ENCODE peak calls at places on chromosome 5, in four cellular contexts. One of them, this sample, is unnamed.

GRCh38 chr5:66222455-66222854 is 78.4 kb downstream of the SREK1 start:
- DNase-seq in stimulated activated CD4-positive, alpha-beta T cell treated with anti-CD3 and anti-CD28 coated beads, Interleukin-12 subunit alpha, Interleukin-12 subunit beta, amount 100 ng/mL, for 24 hours: no peak
- DNase-seq in pulmonary artery endothelial cell: no peak
- DNase-seq in NCI-H2029: no peak
- DNase-seq in this sample: no peak

GRCh38 chr5:156920042-156920860 is 42.8 kb downstream of the TIMD4 start:
- DNase-seq in stimulated activated CD4-positive, alpha-beta T cell treated with anti-CD3 and anti-CD28 coated beads, Interleukin-12 subunit alpha, Interleukin-12 subunit beta, amount 100 ng/mL, for 24 hours: peak
- DNase-seq in NCI-H2029: no peak
- DNase-seq in pulmonary artery endothelial cell: no peak
- DNase-seq in this sample: peak

GRCh38 chr5:90334746-90335145 is 74.8 kb downstream of the CETN3 start:
- DNase-seq in stimulated activated CD4-positive, alpha-beta T cell treated with anti-CD3 and anti-CD28 coated beads, Interleukin-12 subunit alpha, Interleukin-12 subunit beta, amount 100 ng/mL, for 24 hours: no peak
- DNase-seq in pulmonary artery endothelial cell: no peak
- DNase-seq in NCI-H2029: no peak
- DNase-seq in this sample: no peak

GRCh38 chr5:10801931-10802674 is 41.1 kb upstream of the DAP start:
- DNase-seq in pulmonary artery endothelial cell: no peak
- DNase-seq in NCI-H2029: no peak
- DNase-seq in stimulated activated CD4-positive, alpha-beta T cell treated with anti-CD3 and anti-CD28 coated beads, Interleukin-12 subunit alpha, Interleukin-12 subunit beta, amount 100 ng/mL, for 24 hours: no peak
- DNase-seq in this sample: no peak

GRCh38 chr5:173638126-173638525 is 21.7 kb upstream of the BOD1 start:
- DNase-seq in pulmonary artery endothelial cell: no peak
- DNase-seq in NCI-H2029: no peak
- DNase-seq in stimulated activated CD4-positive, alpha-beta T cell treated with anti-CD3 and anti-CD28 coated beads, Interleukin-12 subunit alpha, Interleukin-12 subunit beta, amount 100 ng/mL, for 24 hours: no peak
- DNase-seq in this sample: no peak

GRCh38 chr5:151772868-151773561 is 1.3 kb downstream of the G3BP1 start:
- DNase-seq in stimulated activated CD4-positive, alpha-beta T cell treated with anti-CD3 and anti-CD28 coated beads, Interleukin-12 subunit alpha, Interleukin-12 subunit beta, amount 100 ng/mL, for 24 hours: no peak
- DNase-seq in NCI-H2029: no peak
- DNase-seq in pulmonary artery endothelial cell: no peak
- DNase-seq in this sample: no peak

GRCh38 chr5:51376504-51376903 is 6.7 kb upstream of the ISL1 start:
- DNase-seq in pulmonary artery endothelial cell: no peak
- DNase-seq in stimulated activated CD4-positive, alpha-beta T cell treated with anti-CD3 and anti-CD28 coated beads, Interleukin-12 subunit alpha, Interleukin-12 subunit beta, amount 100 ng/mL, for 24 hours: no peak
- DNase-seq in NCI-H2029: no peak
- DNase-seq in this sample: no peak

GRCh38 chr5:23257656-23258055 is 249.8 kb upstream of the PRDM9 start:
- DNase-seq in stimulated activated CD4-positive, alpha-beta T cell treated with anti-CD3 and anti-CD28 coated beads, Interleukin-12 subunit alpha, Interleukin-12 subunit beta, amount 100 ng/mL, for 24 hours: no peak
- DNase-seq in NCI-H2029: no peak
- DNase-seq in pulmonary artery endothelial cell: no peak
- DNase-seq in this sample: no peak

GRCh38 chr5:53263151-53263550 is 153.6 kb upstream of the MOCS2 start:
- DNase-seq in pulmonary artery endothelial cell: no peak
- DNase-seq in NCI-H2029: no peak
- DNase-seq in stimulated activated CD4-positive, alpha-beta T cell treated with anti-CD3 and anti-CD28 coated beads, Interleukin-12 subunit alpha, Interleukin-12 subunit beta, amount 100 ng/mL, for 24 hours: no peak
- DNase-seq in this sample: peak

GRCh38 chr5:161547573-161548471 is 1.3 kb upstream of the GABRB2 start:
- DNase-seq in pulmonary artery endothelial cell: no peak
- DNase-seq in stimulated activated CD4-positive, alpha-beta T cell treated with anti-CD3 and anti-CD28 coated beads, Interleukin-12 subunit alpha, Interleukin-12 subunit beta, amount 100 ng/mL, for 24 hours: no peak
- DNase-seq in NCI-H2029: no peak
- DNase-seq in this sample: no peak

GRCh38 chr5:149289307-149289706 is 17.6 kb downstream of the AFAP1L1 start:
- DNase-seq in pulmonary artery endothelial cell: peak
- DNase-seq in NCI-H2029: no peak
- DNase-seq in stimulated activated CD4-positive, alpha-beta T cell treated with anti-CD3 and anti-CD28 coated beads, Interleukin-12 subunit alpha, Interleukin-12 subunit beta, amount 100 ng/mL, for 24 hours: no peak
- DNase-seq in this sample: no peak

GRCh38 chr5:177169271-177169670 is 35.7 kb downstream of the NSD1 start:
- DNase-seq in NCI-H2029: no peak
- DNase-seq in pulmonary artery endothelial cell: no peak
- DNase-seq in stimulated activated CD4-positive, alpha-beta T cell treated with anti-CD3 and anti-CD28 coated beads, Interleukin-12 subunit alpha, Interleukin-12 subunit beta, amount 100 ng/mL, for 24 hours: no peak
- DNase-seq in this sample: no peak

GRCh38 chr5:141848771-141849370 is 29.3 kb downstream of the PCDH1 start:
- DNase-seq in NCI-H2029: peak
- DNase-seq in pulmonary artery endothelial cell: peak
- DNase-seq in stimulated activated CD4-positive, alpha-beta T cell treated with anti-CD3 and anti-CD28 coated beads, Interleukin-12 subunit alpha, Interleukin-12 subunit beta, amount 100 ng/mL, for 24 hours: no peak
- DNase-seq in this sample: peak

GRCh38 chr5:62460578-62460983 is 48.0 kb downstream of the IPO11 start:
- DNase-seq in pulmonary artery endothelial cell: peak
- DNase-seq in stimulated activated CD4-positive, alpha-beta T cell treated with anti-CD3 and anti-CD28 coated beads, Interleukin-12 subunit alpha, Interleukin-12 subunit beta, amount 100 ng/mL, for 24 hours: no peak
- DNase-seq in NCI-H2029: peak
- DNase-seq in this sample: peak

GRCh38 chr5:158701406-158702177 is 398.1 kb downstream of the EBF1 start:
- DNase-seq in pulmonary artery endothelial cell: no peak
- DNase-seq in stimulated activated CD4-positive, alpha-beta T cell treated with anti-CD3 and anti-CD28 coated beads, Interleukin-12 subunit alpha, Interleukin-12 subunit beta, amount 100 ng/mL, for 24 hours: no peak
- DNase-seq in NCI-H2029: no peak
- DNase-seq in this sample: peak

GRCh38 chr5:28542968-28543367 is 1504.6 kb upstream of the CDH9 start:
- DNase-seq in pulmonary artery endothelial cell: no peak
- DNase-seq in stimulated activated CD4-positive, alpha-beta T cell treated with anti-CD3 and anti-CD28 coated beads, Interleukin-12 subunit alpha, Interleukin-12 subunit beta, amount 100 ng/mL, for 24 hours: no peak
- DNase-seq in NCI-H2029: no peak
- DNase-seq in this sample: no peak

GRCh38 chr5:61575103-61575502 is 243.0 kb downstream of the ZSWIM6 start:
- DNase-seq in stimulated activated CD4-positive, alpha-beta T cell treated with anti-CD3 and anti-CD28 coated beads, Interleukin-12 subunit alpha, Interleukin-12 subunit beta, amount 100 ng/mL, for 24 hours: no peak
- DNase-seq in pulmonary artery endothelial cell: no peak
- DNase-seq in NCI-H2029: peak
- DNase-seq in this sample: peak

GRCh38 chr5:96968614-96969013 is 32.7 kb downstream of the LNPEP start:
- DNase-seq in stimulated activated CD4-positive, alpha-beta T cell treated with anti-CD3 and anti-CD28 coated beads, Interleukin-12 subunit alpha, Interleukin-12 subunit beta, amount 100 ng/mL, for 24 hours: no peak
- DNase-seq in NCI-H2029: no peak
- DNase-seq in pulmonary artery endothelial cell: no peak
- DNase-seq in this sample: no peak

GRCh38 chr5:3364941-3365340 is 230.7 kb upstream of the IRX1 start:
- DNase-seq in pulmonary artery endothelial cell: no peak
- DNase-seq in NCI-H2029: no peak
- DNase-seq in stimulated activated CD4-positive, alpha-beta T cell treated with anti-CD3 and anti-CD28 coated beads, Interleukin-12 subunit alpha, Interleukin-12 subunit beta, amount 100 ng/mL, for 24 hours: no peak
- DNase-seq in this sample: no peak

GRCh38 chr5:123976393-123977029 is 464.5 kb downstream of the CSNK1G3 start:
- DNase-seq in NCI-H2029: no peak
- DNase-seq in pulmonary artery endothelial cell: no peak
- DNase-seq in stimulated activated CD4-positive, alpha-beta T cell treated with anti-CD3 and anti-CD28 coated beads, Interleukin-12 subunit alpha, Interleukin-12 subunit beta, amount 100 ng/mL, for 24 hours: no peak
- DNase-seq in this sample: no peak

GRCh38 chr5:178535299-178536175 is 54.7 kb downstream of the COL23A1 start:
- DNase-seq in NCI-H2029: no peak
- DNase-seq in pulmonary artery endothelial cell: no peak
- DNase-seq in stimulated activated CD4-positive, alpha-beta T cell treated with anti-CD3 and anti-CD28 coated beads, Interleukin-12 subunit alpha, Interleukin-12 subunit beta, amount 100 ng/mL, for 24 hours: no peak
- DNase-seq in this sample: peak

GRCh38 chr5:144313147-144313726 is 142.6 kb downstream of the KCTD16 start:
- DNase-seq in pulmonary artery endothelial cell: no peak
- DNase-seq in NCI-H2029: peak
- DNase-seq in stimulated activated CD4-positive, alpha-beta T cell treated with anti-CD3 and anti-CD28 coated beads, Interleukin-12 subunit alpha, Interleukin-12 subunit beta, amount 100 ng/mL, for 24 hours: no peak
- DNase-seq in this sample: no peak

GRCh38 chr5:61409568-61409967 is 77.5 kb downstream of the ZSWIM6 start:
- DNase-seq in pulmonary artery endothelial cell: peak
- DNase-seq in stimulated activated CD4-positive, alpha-beta T cell treated with anti-CD3 and anti-CD28 coated beads, Interleukin-12 subunit alpha, Interleukin-12 subunit beta, amount 100 ng/mL, for 24 hours: no peak
- DNase-seq in NCI-H2029: no peak
- DNase-seq in this sample: peak

GRCh38 chr5:145473032-145473642 is 362.0 kb downstream of the PRELID2 start:
- DNase-seq in stimulated activated CD4-positive, alpha-beta T cell treated with anti-CD3 and anti-CD28 coated beads, Interleukin-12 subunit alpha, Interleukin-12 subunit beta, amount 100 ng/mL, for 24 hours: no peak
- DNase-seq in NCI-H2029: no peak
- DNase-seq in pulmonary artery endothelial cell: no peak
- DNase-seq in this sample: no peak

GRCh38 chr5:173010021-173010420 is 26.4 kb downstream of the ATP6V0E1 start:
- DNase-seq in NCI-H2029: no peak
- DNase-seq in pulmonary artery endothelial cell: no peak
- DNase-seq in stimulated activated CD4-positive, alpha-beta T cell treated with anti-CD3 and anti-CD28 coated beads, Interleukin-12 subunit alpha, Interleukin-12 subunit beta, amount 100 ng/mL, for 24 hours: no peak
- DNase-seq in this sample: peak

GRCh38 chr5:147509710-147510651 is at the start of gene DPYSL3:
- DNase-seq in NCI-H2029: peak
- DNase-seq in pulmonary artery endothelial cell: peak
- DNase-seq in stimulated activated CD4-positive, alpha-beta T cell treated with anti-CD3 and anti-CD28 coated beads, Interleukin-12 subunit alpha, Interleukin-12 subunit beta, amount 100 ng/mL, for 24 hours: no peak
- DNase-seq in this sample: peak

GRCh38 chr5:50302815-50303490 is 138.1 kb downstream of the EMB start:
- DNase-seq in NCI-H2029: no peak
- DNase-seq in pulmonary artery endothelial cell: no peak
- DNase-seq in stimulated activated CD4-positive, alpha-beta T cell treated with anti-CD3 and anti-CD28 coated beads, Interleukin-12 subunit alpha, Interleukin-12 subunit beta, amount 100 ng/mL, for 24 hours: no peak
- DNase-seq in this sample: no peak

GRCh38 chr5:88660326-88660946 is 222.5 kb downstream of the MEF2C start:
- DNase-seq in stimulated activated CD4-positive, alpha-beta T cell treated with anti-CD3 and anti-CD28 coated beads, Interleukin-12 subunit alpha, Interleukin-12 subunit beta, amount 100 ng/mL, for 24 hours: no peak
- DNase-seq in NCI-H2029: no peak
- DNase-seq in pulmonary artery endothelial cell: no peak
- DNase-seq in this sample: no peak

GRCh38 chr5:34499001-34499734 is 157.0 kb upstream of the RAI14 start:
- DNase-seq in stimulated activated CD4-positive, alpha-beta T cell treated with anti-CD3 and anti-CD28 coated beads, Interleukin-12 subunit alpha, Interleukin-12 subunit beta, amount 100 ng/mL, for 24 hours: no peak
- DNase-seq in pulmonary artery endothelial cell: no peak
- DNase-seq in NCI-H2029: no peak
- DNase-seq in this sample: peak

GRCh38 chr5:122463221-122463620 is 151.2 kb downstream of the SNCAIP start:
- DNase-seq in NCI-H2029: no peak
- DNase-seq in stimulated activated CD4-positive, alpha-beta T cell treated with anti-CD3 and anti-CD28 coated beads, Interleukin-12 subunit alpha, Interleukin-12 subunit beta, amount 100 ng/mL, for 24 hours: no peak
- DNase-seq in pulmonary artery endothelial cell: no peak
- DNase-seq in this sample: peak

GRCh38 chr5:176441921-176442323 is 6.3 kb upstream of the FAF2 start:
- DNase-seq in NCI-H2029: no peak
- DNase-seq in pulmonary artery endothelial cell: peak
- DNase-seq in stimulated activated CD4-positive, alpha-beta T cell treated with anti-CD3 and anti-CD28 coated beads, Interleukin-12 subunit alpha, Interleukin-12 subunit beta, amount 100 ng/mL, for 24 hours: no peak
- DNase-seq in this sample: no peak

GRCh38 chr5:5523066-5523505 is 100.6 kb downstream of the ICE1 start:
- DNase-seq in NCI-H2029: peak
- DNase-seq in pulmonary artery endothelial cell: no peak
- DNase-seq in stimulated activated CD4-positive, alpha-beta T cell treated with anti-CD3 and anti-CD28 coated beads, Interleukin-12 subunit alpha, Interleukin-12 subunit beta, amount 100 ng/mL, for 24 hours: no peak
- DNase-seq in this sample: peak

GRCh38 chr5:163505049-163505474 is 357 bp upstream of the MAT2B start:
- DNase-seq in stimulated activated CD4-positive, alpha-beta T cell treated with anti-CD3 and anti-CD28 coated beads, Interleukin-12 subunit alpha, Interleukin-12 subunit beta, amount 100 ng/mL, for 24 hours: no peak
- DNase-seq in NCI-H2029: no peak
- DNase-seq in pulmonary artery endothelial cell: no peak
- DNase-seq in this sample: no peak

GRCh38 chr5:109253262-109253661 is 156.5 kb downstream of the PJA2 start:
- DNase-seq in stimulated activated CD4-positive, alpha-beta T cell treated with anti-CD3 and anti-CD28 coated beads, Interleukin-12 subunit alpha, Interleukin-12 subunit beta, amount 100 ng/mL, for 24 hours: no peak
- DNase-seq in NCI-H2029: no peak
- DNase-seq in pulmonary artery endothelial cell: no peak
- DNase-seq in this sample: no peak

GRCh38 chr5:132069561-132069960 is 4.0 kb upstream of the CSF2 start:
- DNase-seq in pulmonary artery endothelial cell: no peak
- DNase-seq in stimulated activated CD4-positive, alpha-beta T cell treated with anti-CD3 and anti-CD28 coated beads, Interleukin-12 subunit alpha, Interleukin-12 subunit beta, amount 100 ng/mL, for 24 hours: no peak
- DNase-seq in NCI-H2029: no peak
- DNase-seq in this sample: no peak

This sample was measured in AG10803.